ENCODE peak calls at places on chromosomes 5 and 9, in five cellular contexts. One of them, this sample, is unnamed. For H3K27me3, the result is how much of the 10 kb centered on the place peaks cover.

GRCh38 chr5:69078921-69079537 is 14.8 kb upstream of the SLC30A5 start:
- DNase-seq in mesendoderm: no peak
- DNase-seq in hepatocyte: peak
- DNase-seq in brain microvascular endothelial cell: no peak
- DNase-seq in fibroblast of lung: no peak
- DNase-seq in this sample: no peak

GRCh38 chr9:8268881-8269280 is 469.3 kb upstream of the DMAC1 start:
- DNase-seq in mesendoderm: no peak
- DNase-seq in hepatocyte: no peak
- DNase-seq in brain microvascular endothelial cell: no peak
- DNase-seq in fibroblast of lung: no peak
- DNase-seq in this sample: no peak

GRCh38 chr5:93099902-93100347 is 481.1 kb downstream of the NR2F1-AS1 start:
- DNase-seq in mesendoderm: no peak
- DNase-seq in hepatocyte: no peak
- DNase-seq in brain microvascular endothelial cell: no peak
- DNase-seq in fibroblast of lung: peak
- DNase-seq in this sample: no peak

GRCh38 chr5:168883253-168883880 is 304.2 kb upstream of the PANK3 start:
- DNase-seq in mesendoderm: peak
- DNase-seq in hepatocyte: no peak
- DNase-seq in brain microvascular endothelial cell: no peak
- DNase-seq in fibroblast of lung: no peak
- DNase-seq in this sample: peak

GRCh38 chr5:140869555-140869886 is 764 bp downstream of the PCDHA11 start:
- DNase-seq in mesendoderm: no peak
- DNase-seq in hepatocyte: no peak
- DNase-seq in brain microvascular endothelial cell: no peak
- DNase-seq in fibroblast of lung: no peak
- DNase-seq in this sample: no peak

GRCh38 chr5:1661831-1662558 is 137.6 kb downstream of the MRPL36 start:
- DNase-seq in mesendoderm: no peak
- DNase-seq in hepatocyte: no peak
- DNase-seq in brain microvascular endothelial cell: no peak
- DNase-seq in fibroblast of lung: no peak
- DNase-seq in this sample: peak

GRCh38 chr9:88011005-88011766 is 36.9 kb upstream of the CDK20 start:
- DNase-seq in mesendoderm: peak
- DNase-seq in hepatocyte: peak
- DNase-seq in brain microvascular endothelial cell: no peak
- DNase-seq in fibroblast of lung: peak
- DNase-seq in this sample: peak

GRCh38 chr9:28758346-28758745 is 1185.1 kb upstream of the C9orf72 start:
- DNase-seq in mesendoderm: no peak
- DNase-seq in hepatocyte: no peak
- DNase-seq in brain microvascular endothelial cell: no peak
- DNase-seq in fibroblast of lung: no peak
- DNase-seq in this sample: no peak

GRCh38 chr5:5480481-5481111 is 58.1 kb downstream of the ICE1 start:
- DNase-seq in mesendoderm: no peak
- DNase-seq in hepatocyte: no peak
- DNase-seq in brain microvascular endothelial cell: no peak
- DNase-seq in fibroblast of lung: no peak
- DNase-seq in this sample: no peak

GRCh38 chr5:61631438-61631941 is 299.4 kb downstream of the ZSWIM6 start:
- DNase-seq in mesendoderm: peak
- DNase-seq in hepatocyte: peak
- DNase-seq in brain microvascular endothelial cell: peak
- DNase-seq in fibroblast of lung: peak
- DNase-seq in this sample: no peak

GRCh38 chr5:57221049-57221568 is 47.2 kb downstream of the GPBP1 start:
- DNase-seq in mesendoderm: peak
- DNase-seq in hepatocyte: peak
- DNase-seq in brain microvascular endothelial cell: peak
- DNase-seq in fibroblast of lung: peak
- DNase-seq in this sample: peak

GRCh38 chr9:9718691-9719090 is 894.1 kb downstream of the PTPRD start:
- DNase-seq in mesendoderm: no peak
- DNase-seq in hepatocyte: no peak
- DNase-seq in brain microvascular endothelial cell: no peak
- DNase-seq in fibroblast of lung: no peak
- DNase-seq in this sample: no peak

GRCh38 chr9:114288233-114289051 is 34.5 kb upstream of the ORM1 start:
- DNase-seq in mesendoderm: peak
- DNase-seq in hepatocyte: no peak
- DNase-seq in brain microvascular endothelial cell: peak
- DNase-seq in fibroblast of lung: peak
- DNase-seq in this sample: peak

GRCh38 chr9:83508072-83508471 is 30.1 kb downstream of the FRMD3 start:
- DNase-seq in mesendoderm: no peak
- DNase-seq in hepatocyte: no peak
- DNase-seq in brain microvascular endothelial cell: peak
- DNase-seq in fibroblast of lung: no peak
- DNase-seq in this sample: no peak

GRCh38 chr9:25442517-25442916 is 235.7 kb downstream of the TUSC1 start:
- DNase-seq in mesendoderm: no peak
- DNase-seq in hepatocyte: peak
- DNase-seq in brain microvascular endothelial cell: no peak
- DNase-seq in fibroblast of lung: no peak
- DNase-seq in this sample: no peak

GRCh38 chr5:74017786-74018211 is 391.8 kb downstream of the ARHGEF28 start:
- DNase-seq in mesendoderm: peak
- DNase-seq in hepatocyte: peak
- DNase-seq in brain microvascular endothelial cell: peak
- DNase-seq in fibroblast of lung: peak
- DNase-seq in this sample: no peak

GRCh38 chr5:171270136-171270535 is 38.9 kb upstream of the TLX3 start:
- DNase-seq in mesendoderm: no peak
- DNase-seq in hepatocyte: no peak
- DNase-seq in brain microvascular endothelial cell: no peak
- DNase-seq in fibroblast of lung: no peak
- DNase-seq in this sample: no peak

GRCh38 chr9:91179237-91180138 is 182.2 kb downstream of the AUH start:
- DNase-seq in mesendoderm: no peak
- DNase-seq in hepatocyte: no peak
- DNase-seq in brain microvascular endothelial cell: peak
- DNase-seq in fibroblast of lung: peak
- DNase-seq in this sample: peak

GRCh38 chr5:53037141-53037859 is 48.1 kb downstream of the ITGA2 start:
- DNase-seq in mesendoderm: no peak
- DNase-seq in hepatocyte: no peak
- DNase-seq in brain microvascular endothelial cell: no peak
- DNase-seq in fibroblast of lung: peak
- DNase-seq in this sample: no peak

GRCh38 chr9:86902606-86903460 is 44.5 kb downstream of the GAS1 start:
- DNase-seq in mesendoderm: peak
- DNase-seq in hepatocyte: peak
- DNase-seq in brain microvascular endothelial cell: no peak
- DNase-seq in fibroblast of lung: no peak
- DNase-seq in this sample: peak

GRCh38 chr9:35035851-35036701 is 36.3 kb downstream of the VCP start:
- DNase-seq in mesendoderm: no peak
- DNase-seq in hepatocyte: no peak
- DNase-seq in brain microvascular endothelial cell: peak
- DNase-seq in fibroblast of lung: peak
- DNase-seq in this sample: peak

GRCh38 chr5:42377496-42377895 is 45.7 kb upstream of the GHR start:
- DNase-seq in mesendoderm: peak
- DNase-seq in hepatocyte: no peak
- DNase-seq in brain microvascular endothelial cell: peak
- DNase-seq in fibroblast of lung: no peak
- DNase-seq in this sample: no peak

GRCh38 chr5:179293276-179293675 is 52.0 kb downstream of the ADAMTS2 start:
- DNase-seq in mesendoderm: no peak
- DNase-seq in hepatocyte: no peak
- DNase-seq in brain microvascular endothelial cell: no peak
- DNase-seq in fibroblast of lung: peak
- DNase-seq in this sample: no peak

GRCh38 chr5:77167695-77168111 is 42.8 kb upstream of the PDE8B start:
- DNase-seq in mesendoderm: no peak
- DNase-seq in hepatocyte: no peak
- DNase-seq in brain microvascular endothelial cell: peak
- DNase-seq in fibroblast of lung: peak
- DNase-seq in this sample: no peak

GRCh38 chr9:88792502-88792901 is 198.8 kb upstream of the S1PR3 start:
- DNase-seq in mesendoderm: no peak
- DNase-seq in hepatocyte: no peak
- DNase-seq in brain microvascular endothelial cell: no peak
- DNase-seq in fibroblast of lung: no peak
- DNase-seq in this sample: no peak

GRCh38 chr9:136267261-136268111 is 21.9 kb upstream of the QSOX2 start:
- DNase-seq in mesendoderm: peak
- DNase-seq in hepatocyte: peak
- DNase-seq in brain microvascular endothelial cell: peak
- DNase-seq in fibroblast of lung: peak
- DNase-seq in this sample: peak

GRCh38 chr5:6496207-6496584 is 47.5 kb downstream of the UBE2QL1 start:
- DNase-seq in mesendoderm: no peak
- DNase-seq in hepatocyte: no peak
- DNase-seq in brain microvascular endothelial cell: no peak
- DNase-seq in fibroblast of lung: no peak
- DNase-seq in this sample: no peak

GRCh38 chr9:115514454-115514853 is 396.5 kb upstream of the TNC start:
- DNase-seq in mesendoderm: no peak
- DNase-seq in hepatocyte: no peak
- DNase-seq in brain microvascular endothelial cell: no peak
- DNase-seq in fibroblast of lung: no peak
- DNase-seq in this sample: no peak

GRCh38 chr9:82606071-82606470 is 456.9 kb downstream of the RASEF start:
- DNase-seq in mesendoderm: no peak
- DNase-seq in hepatocyte: no peak
- DNase-seq in brain microvascular endothelial cell: no peak
- DNase-seq in fibroblast of lung: peak
- DNase-seq in this sample: no peak

GRCh38 chr5:1917830-1918487 is 35.2 kb upstream of the IRX4 start:
- DNase-seq in mesendoderm: no peak
- DNase-seq in hepatocyte: no peak
- DNase-seq in brain microvascular endothelial cell: no peak
- DNase-seq in fibroblast of lung: no peak
- DNase-seq in this sample: no peak

GRCh38 chr5:86929123-86929766 is 311.5 kb downstream of the COX7C start:
- DNase-seq in mesendoderm: peak
- DNase-seq in hepatocyte: no peak
- DNase-seq in brain microvascular endothelial cell: no peak
- DNase-seq in fibroblast of lung: no peak
- DNase-seq in this sample: peak

GRCh38 chr9:132074736-132075135 is 4.9 kb downstream of the MED27 start:
- DNase-seq in mesendoderm: no peak
- DNase-seq in hepatocyte: no peak
- DNase-seq in brain microvascular endothelial cell: peak
- DNase-seq in fibroblast of lung: peak
- DNase-seq in this sample: no peak

GRCh38 chr5:88664630-88665029 is 218.4 kb downstream of the MEF2C start:
- DNase-seq in mesendoderm: no peak
- DNase-seq in hepatocyte: no peak
- DNase-seq in brain microvascular endothelial cell: no peak
- DNase-seq in fibroblast of lung: no peak
- DNase-seq in this sample: peak

GRCh38 chr5:56126487-56127179 is 106.5 kb downstream of the ANKRD55 start:
- DNase-seq in mesendoderm: no peak
- DNase-seq in hepatocyte: no peak
- DNase-seq in brain microvascular endothelial cell: peak
- DNase-seq in fibroblast of lung: peak
- DNase-seq in this sample: no peak

GRCh38 chr9:34443533-34443932 is 14.8 kb downstream of the FAM219A start:
- DNase-seq in mesendoderm: peak
- DNase-seq in hepatocyte: no peak
- DNase-seq in brain microvascular endothelial cell: no peak
- DNase-seq in fibroblast of lung: no peak
- DNase-seq in this sample: no peak

DNA sequence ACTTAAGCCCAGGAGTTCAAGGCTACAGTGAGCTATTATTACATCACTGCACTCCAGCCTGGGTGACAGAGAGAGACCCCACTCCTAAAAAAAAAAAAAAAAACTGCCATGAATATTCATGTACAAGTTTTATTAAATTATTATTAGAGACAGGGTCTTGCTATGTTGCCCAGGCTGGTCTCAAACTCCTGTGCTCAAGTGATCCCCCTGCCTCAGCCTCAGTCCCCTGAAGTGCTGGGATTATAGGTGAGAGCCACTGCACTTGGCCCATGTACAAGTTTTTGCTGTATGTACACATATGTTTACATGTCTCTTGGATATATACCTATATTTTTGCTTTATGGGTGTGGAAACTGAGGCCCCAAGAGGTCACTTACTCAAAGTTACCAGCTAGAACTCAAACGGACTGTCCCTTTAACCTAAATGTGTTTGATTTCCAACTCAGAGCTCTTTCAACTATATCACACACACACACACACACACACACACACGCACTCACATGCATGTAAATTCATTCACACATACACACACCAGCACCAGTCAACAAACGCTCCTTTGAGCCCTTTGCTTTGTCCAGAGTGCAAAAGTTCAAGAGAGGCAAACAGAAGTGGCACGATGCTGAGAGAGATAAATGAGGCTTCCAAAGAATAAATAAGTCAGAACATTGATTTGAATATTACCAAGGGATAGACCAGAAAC is 42.3 kb upstream of the STRBP start:
- DNase-seq in mesendoderm: no peak
- DNase-seq in hepatocyte: no peak
- DNase-seq in brain microvascular endothelial cell: no peak
- DNase-seq in fibroblast of lung: no peak
- DNase-seq in this sample: no peak
- H3K4me3 ChIP-seq in mesendoderm: no peak
- H3K4me3 ChIP-seq in hepatocyte: no peak
- H3K4me3 ChIP-seq in brain microvascular endothelial cell: no peak
- H3K4me3 ChIP-seq in fibroblast of lung: no peak
- H3K4me3 ChIP-seq in this sample: no peak

GRCh38 chr5:131637694-131638093 is 2.7 kb upstream of the RAPGEF6 start:
- DNase-seq in mesendoderm: no peak
- DNase-seq in hepatocyte: no peak
- DNase-seq in brain microvascular endothelial cell: no peak
- DNase-seq in fibroblast of lung: no peak
- DNase-seq in this sample: no peak
- H3K27me3 ChIP-seq in mesendoderm: under half
- H3K27me3 ChIP-seq in hepatocyte: under half
- H3K27me3 ChIP-seq in brain microvascular endothelial cell: under half
- H3K27me3 ChIP-seq in fibroblast of lung: under half
- H3K27me3 ChIP-seq in this sample: under half

GRCh38 chr9:3909966-3910650 is 384.3 kb upstream of the RFX3 start:
- DNase-seq in mesendoderm: no peak
- DNase-seq in hepatocyte: no peak
- DNase-seq in brain microvascular endothelial cell: no peak
- DNase-seq in fibroblast of lung: no peak
- DNase-seq in this sample: no peak
- H3K4me3 ChIP-seq in mesendoderm: no peak
- H3K4me3 ChIP-seq in hepatocyte: no peak
- H3K4me3 ChIP-seq in brain microvascular endothelial cell: no peak
- H3K4me3 ChIP-seq in fibroblast of lung: no peak
- H3K4me3 ChIP-seq in this sample: no peak

DNA sequence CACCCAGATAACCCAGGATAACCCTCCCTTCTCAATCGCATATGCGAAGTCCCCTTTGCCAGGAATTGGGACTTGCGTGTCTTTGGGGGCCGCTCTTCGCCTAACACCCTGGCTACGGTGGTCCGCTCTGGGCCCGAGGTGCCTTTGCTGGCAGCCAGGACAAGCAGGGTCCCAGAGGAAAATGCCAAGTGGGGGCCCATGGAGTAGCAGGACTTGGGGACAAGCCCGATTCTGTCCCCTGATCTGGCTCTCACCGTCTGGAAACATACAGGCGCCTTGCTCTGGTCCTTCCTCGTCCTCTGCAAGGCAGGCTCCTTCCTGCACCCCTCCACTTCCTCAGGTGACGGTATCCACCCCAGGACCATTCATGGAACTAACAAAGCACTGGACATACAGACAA is 78.1 kb upstream of the UNC5A start:
- DNase-seq in mesendoderm: no peak
- DNase-seq in hepatocyte: no peak
- DNase-seq in brain microvascular endothelial cell: no peak
- DNase-seq in fibroblast of lung: no peak
- DNase-seq in this sample: no peak
- H3K27me3 ChIP-seq in mesendoderm: under half
- H3K27me3 ChIP-seq in hepatocyte: under half
- H3K27me3 ChIP-seq in brain microvascular endothelial cell: under half
- H3K27me3 ChIP-seq in fibroblast of lung: under half
- H3K27me3 ChIP-seq in this sample: under half